ENCODE peak calls at places on chromosomes 7 and 10, in four cellular contexts. M is cardiac muscle cell, G is IMR-90, I is heart left ventricle. S is an unnamed sample.

GRCh38 chr10:29430101-29430500 is 141.2 kb downstream of the LYZL1 start:
- DNase-seq in G (peak; percentile 30), I (no peak), M (no peak), S (no peak)

GRCh38 chr10:34194259-34194658 is 620.8 kb downstream of the PARD3 start:
- DNase-seq in I (no peak), G (peak; percentile 88), M (no peak), S (peak; percentile 59)

GRCh38 chr10:131093346-131093745 is 218.2 kb downstream of the TCERG1L start:
- DNase-seq in G (no peak), I (no peak), M (no peak), S (no peak)

GRCh38 chr10:12042409-12042796 is 206 bp downstream of the UPF2 start:
- DNase-seq in G (peak; percentile 3), M (peak; percentile 51), I (peak; percentile 50), S (no peak)

GRCh38 chr10:14603539-14604102 is 171.1 kb downstream of the FAM107B start:
- DNase-seq in I (no peak), M (peak; percentile 54), G (no peak), S (no peak)

GRCh38 chr10:68261132-68261856 is 29.4 kb upstream of the ATOH7 start:
- DNase-seq in M (peak; percentile 63), G (no peak), I (peak; percentile 83), S (no peak)

GRCh38 chr10:109616356-109616755 is 307.0 kb downstream of the XPNPEP1 start:
- DNase-seq in M (no peak), G (no peak), I (no peak), S (no peak)

GRCh38 chr7:133070562-133070961 is 11.3 kb downstream of the CHCHD3 start:
- DNase-seq in G (no peak), M (no peak), I (no peak), S (no peak)

GRCh38 chr7:121030308-121030707 is 41.8 kb downstream of the CPED1 start:
- DNase-seq in M (no peak), G (no peak), I (no peak), S (no peak)

GRCh38 chr7:155000795-155001194 is 2.1 kb downstream of the PAXIP1 start:
- DNase-seq in M (no peak), I (no peak), G (no peak), S (no peak)

GRCh38 chr7:129990403-129991192 is 37.8 kb upstream of the UBE2H start:
- DNase-seq in M (no peak), G (peak; percentile 25), I (no peak), S (no peak)

GRCh38 chr7:114765331-114766125 is 156.4 kb upstream of the MDFIC start:
- DNase-seq in I (no peak), G (peak; percentile 13), M (no peak), S (no peak)

GRCh38 chr10:69123306-69123746 is 652 bp upstream of the VPS26A start:
- DNase-seq in M (peak; percentile 83), I (no peak), G (peak; percentile 71), S (no peak)

GRCh38 chr10:4790922-4791321 is 35.1 kb upstream of the AKR1E2 start:
- DNase-seq in I (no peak), G (no peak), M (no peak), S (no peak)

DNA sequence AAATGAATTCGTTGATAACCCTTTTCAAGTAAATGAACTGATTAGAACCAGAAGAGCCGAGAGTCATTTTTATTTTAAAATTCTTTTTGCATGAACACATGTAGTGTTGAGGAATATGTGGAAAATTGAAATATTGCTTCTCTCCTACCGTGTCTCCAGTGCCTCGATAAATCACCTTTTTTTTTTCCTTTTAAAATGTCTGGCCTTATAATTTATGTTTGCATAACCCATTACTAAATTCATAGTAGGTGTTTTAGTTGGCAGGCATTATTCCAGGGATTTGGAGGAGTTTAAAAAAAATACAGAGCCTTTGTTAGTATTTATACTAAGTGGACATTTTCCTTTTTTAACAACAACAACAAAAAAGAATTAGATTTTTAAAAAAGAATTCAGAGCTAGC is 115.6 kb downstream of the CUX1 start:
- DNase-seq in M (no peak), I (no peak), G (no peak), S (no peak)
- H3K4me3 ChIP-seq in M (no peak overlapping the region), I (no peak overlapping the region), G (no peak overlapping the region), S (no peak overlapping the region)

GRCh38 chr10:73219384-73219783 is 27.7 kb downstream of the DNAJC9 start:
- DNase-seq in I (no peak), G (no peak), M (no peak), S (no peak)

GRCh38 chr10:73220989-73221388 is 26.1 kb downstream of the DNAJC9 start:
- DNase-seq in G (no peak), M (no peak), I (no peak), S (no peak)

GRCh38 chr10:73215749-73216148 is 31.3 kb downstream of the DNAJC9 start:
- DNase-seq in G (no peak), M (no peak), I (no peak), S (no peak)

GRCh38 chr10:73217628-73218027 is 29.4 kb downstream of the DNAJC9 start:
- DNase-seq in I (no peak), G (no peak), M (no peak), S (no peak)

DNA sequence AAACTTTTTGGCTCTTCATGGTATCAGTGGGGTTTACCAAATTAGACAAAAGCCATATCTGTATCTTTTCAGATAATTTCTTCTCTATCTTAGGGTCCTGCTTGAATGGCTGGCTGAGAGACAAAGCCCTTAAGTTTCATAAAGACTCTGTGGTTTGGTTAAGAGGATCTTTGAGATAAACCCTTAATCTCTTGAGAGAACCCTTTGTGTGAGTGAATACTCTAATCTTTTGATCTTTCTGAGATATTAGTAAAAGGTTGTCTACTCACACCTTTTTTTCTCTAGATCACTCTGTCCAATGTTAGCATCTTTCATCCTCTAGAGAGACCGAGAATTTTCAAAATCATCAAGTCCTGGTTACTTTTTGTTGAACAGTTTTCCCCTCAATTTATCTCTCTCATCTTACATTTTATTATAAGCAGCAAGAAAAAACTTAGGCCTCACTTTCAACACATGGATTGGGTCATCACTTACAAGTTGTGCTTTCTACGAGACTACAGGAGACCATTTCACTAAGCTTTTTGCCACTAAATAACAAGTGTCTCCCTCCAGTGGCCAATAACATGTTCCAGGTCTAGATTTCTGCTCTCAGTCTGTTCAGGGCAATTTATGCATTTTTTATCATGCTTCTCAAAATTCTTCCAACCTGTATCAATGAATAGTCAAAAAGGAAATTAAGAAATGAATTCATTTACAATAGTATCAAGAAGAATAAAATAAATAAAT is 28.4 kb downstream of the DNAJC9 start:
- DNase-seq in G (peak; percentile 28), I (no peak), M (peak; percentile 14), S (no peak)
- TF ChIP-seq CTCF in G (peak; percentile 30), I (peak; percentile 20), M (peak; percentile 51), S (peak; percentile 33)

DNA sequence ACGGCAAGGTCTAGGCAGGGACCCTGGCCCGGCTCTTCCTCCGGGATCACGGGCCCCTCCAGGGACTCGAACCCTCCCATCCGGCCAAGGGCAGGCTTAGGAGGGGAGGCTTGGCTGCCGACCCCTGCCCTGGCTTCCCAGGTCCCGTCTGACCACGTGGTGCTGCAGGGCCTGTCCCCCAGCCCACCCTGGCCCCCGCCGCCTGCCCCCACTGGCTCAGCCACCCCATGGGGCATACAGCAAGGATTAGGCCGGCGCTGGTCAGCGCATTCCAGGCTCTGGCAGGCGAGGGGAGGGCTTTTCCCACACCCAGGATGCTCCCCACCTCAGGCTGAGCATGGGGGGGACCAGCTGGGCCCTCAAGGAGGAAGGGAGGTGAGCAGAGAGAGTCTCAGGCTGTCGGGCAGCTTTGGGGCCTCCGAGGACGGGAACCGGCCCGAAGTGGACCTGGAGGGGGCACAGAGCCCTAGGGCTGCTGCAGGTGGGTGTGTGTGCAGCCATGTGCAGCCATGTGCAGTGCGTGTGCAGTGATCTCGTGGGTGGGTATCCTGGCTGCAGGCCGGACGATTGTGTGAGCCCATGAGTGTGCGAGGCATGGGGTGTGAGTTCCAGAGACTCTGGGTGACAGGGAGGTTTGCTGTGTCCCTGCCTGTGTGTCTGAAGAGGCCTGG is 713 bp upstream of the GRIFIN start:
- DNase-seq in I (peak; percentile 18), G (no peak), M (no peak), S (no peak)
- H3K4me3 ChIP-seq in I (no peak overlapping the region), G (no peak overlapping the region), M (no peak overlapping the region), S (no peak overlapping the region)

GRCh38 chr10:49707585-49707984 is 28.1 kb downstream of the C10orf53 start:
- DNase-seq in G (no peak), I (no peak), M (no peak), S (no peak)
- TF ChIP-seq CTCF in G (no peak), I (no peak), M (no peak), S (no peak)

GRCh38 chr7:108000875-108001758 is 1.8 kb downstream of the LAMB1 start:
- DNase-seq in M (peak; percentile 30), G (peak; percentile 30), I (peak; percentile 68), S (no peak)
- H3K4me3 ChIP-seq in M (peak overlapping the region; percentile 56), G (peak overlapping the region; percentile 88), I (peak overlapping the region; percentile 64), S (peak overlapping the region; percentile 82)

DNA sequence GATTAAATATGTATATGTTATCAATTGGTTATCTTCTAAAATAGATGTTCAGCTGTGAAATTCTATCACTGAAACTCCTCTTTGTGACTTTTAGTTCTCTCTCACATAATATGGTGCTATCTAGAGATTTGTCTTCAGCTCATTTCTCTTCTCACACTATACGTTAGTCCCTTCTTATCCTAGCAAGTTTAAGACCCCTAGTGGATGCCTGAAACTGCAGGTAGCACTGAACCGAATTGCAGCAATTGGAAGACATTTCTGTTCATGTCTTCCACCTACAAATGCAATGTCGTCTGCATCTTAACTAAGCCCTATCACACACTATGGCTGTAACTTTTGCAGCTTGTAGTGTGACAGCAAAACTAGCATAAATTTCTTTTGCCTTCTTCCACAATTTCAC is 442.7 kb upstream of the POM121L12 start:
- DNase-seq in I (no peak), G (no peak), M (no peak), S (no peak)
- TF ChIP-seq CTCF in I (no peak), G (no peak), M (no peak), S (no peak)

GRCh38 chr10:101214446-101215396 is 14.5 kb downstream of the LBX1 start:
- DNase-seq in I (peak; percentile 65), M (peak; percentile 86), G (peak; percentile 32), S (no peak)
- H3K4me3 ChIP-seq in I (no peak overlapping the region), M (no peak overlapping the region), G (no peak overlapping the region), S (no peak overlapping the region)

GRCh38 chr10:119301397-119301796 is 94.0 kb downstream of the GRK5 start:
- DNase-seq in G (peak; percentile 24), I (no peak), M (no peak), S (no peak)

GRCh38 chr10:119297207-119297968 is 90.0 kb downstream of the GRK5 start:
- DNase-seq in G (peak; percentile 64), I (no peak), M (no peak), S (no peak)

GRCh38 chr10:119298788-119299187 is 91.4 kb downstream of the GRK5 start:
- DNase-seq in I (no peak), G (no peak), M (no peak), S (no peak)

GRCh38 chr10:119302172-119302571 is 94.8 kb downstream of the GRK5 start:
- DNase-seq in I (no peak), M (no peak), G (no peak), S (no peak)

GRCh38 chr10:119299531-119299930 is 92.2 kb downstream of the GRK5 start:
- DNase-seq in I (no peak), G (no peak), M (peak; percentile 24), S (no peak)
- TF ChIP-seq CTCF in I (no peak), G (no peak), M (no peak), S (peak; percentile 1)

DNA sequence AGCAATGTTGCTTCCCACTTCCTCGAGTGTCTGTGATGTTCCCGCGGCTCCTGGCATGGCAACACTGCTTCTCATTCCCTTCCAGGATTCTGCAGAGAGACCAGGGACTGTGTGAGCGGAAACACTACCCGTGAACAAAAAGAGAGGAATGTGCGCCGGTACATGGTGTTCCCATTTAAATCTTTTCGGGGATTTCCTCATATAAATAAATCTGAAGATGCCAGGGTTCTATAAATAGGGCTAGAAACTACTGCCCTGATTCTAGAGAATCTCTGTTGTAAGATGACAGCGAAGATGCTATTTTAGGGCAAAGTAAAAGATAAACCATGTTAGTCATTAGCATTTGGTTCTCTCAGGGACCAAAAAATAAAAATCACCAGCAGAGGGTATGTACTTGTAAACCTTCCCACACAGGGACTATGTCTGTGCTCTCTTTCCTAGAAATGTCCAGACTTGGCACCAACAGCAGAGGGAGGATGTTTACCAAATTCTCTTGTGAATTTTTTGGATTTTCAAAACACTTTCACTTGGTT is 92.2 kb upstream of the DDC start:
- DNase-seq in M (no peak), I (no peak), G (peak; percentile 12), S (peak; percentile 36)
- H3K4me3 ChIP-seq in M (no peak overlapping the region), I (no peak overlapping the region), G (no peak overlapping the region), S (no peak overlapping the region)

S was measured in AG04449.